ENCODE peak calls at places on chromosomes 7 and 10, in six cellular contexts. W is tibial nerve, R is fibroblast of pulmonary artery, Q is GM06990, J is osteoblast, F is colonic mucosa. U is an unnamed sample.

GRCh38 chr7:52273685-52274610 is 761.5 kb upstream of the POM121L12 start:
- DNase-seq in Q (peak), R (peak), W (no peak), F (no peak), J (no peak), U (no peak)

GRCh38 chr7:82697897-82698296 is 254.3 kb upstream of the CACNA2D1 start:
- DNase-seq in J (no peak), F (no peak), R (peak), W (no peak), Q (no peak), U (no peak)

GRCh38 chr10:132735923-132736391 is 50.0 kb downstream of the NKX6-2 start:
- DNase-seq in F (no peak), Q (no peak), W (no peak), J (no peak), R (no peak), U (no peak)

GRCh38 chr7:106744507-106745180 is 83.7 kb upstream of the CCDC71L start:
- DNase-seq in F (no peak), Q (no peak), J (no peak), W (no peak), R (no peak), U (no peak)

GRCh38 chr7:73738220-73738611 is 386 bp downstream of the ABHD11 start:
- DNase-seq in Q (peak), J (peak), W (no peak), R (peak), F (peak), U (peak)

GRCh38 chr7:87570178-87570577 is 30.5 kb downstream of the ABCB1 start:
- DNase-seq in F (no peak), R (peak), J (no peak), W (no peak), Q (no peak), U (peak)

GRCh38 chr10:109205929-109206585 is 717.3 kb downstream of the XPNPEP1 start:
- DNase-seq in Q (peak), W (no peak), F (no peak), J (peak), R (peak), U (peak)

GRCh38 chr7:99013266-99014112 is 130.4 kb downstream of the SMURF1 start:
- DNase-seq in R (no peak), W (no peak), F (no peak), Q (no peak), J (peak), U (no peak)

GRCh38 chr10:129883029-129883428 is 81.0 kb downstream of the EBF3 start:
- DNase-seq in W (no peak), R (no peak), F (no peak), Q (no peak), J (no peak), U (no peak)

GRCh38 chr7:124856299-124856888 is 73.2 kb downstream of the POT1 start:
- DNase-seq in W (no peak), J (no peak), F (no peak), Q (peak), R (peak), U (peak)

GRCh38 chr7:101125989-101126650 is 784 bp upstream of the SERPINE1 start:
- DNase-seq in W (peak), Q (no peak), R (peak), J (peak), F (peak), U (peak)

GRCh38 chr10:114550756-114551290 is 107.3 kb downstream of the ABLIM1 start:
- DNase-seq in Q (no peak), R (peak), W (no peak), F (no peak), J (no peak), U (peak)

GRCh38 chr7:113083132-113083833 is 3.3 kb downstream of the GPR85 start:
- DNase-seq in W (no peak), F (no peak), R (no peak), J (no peak), Q (no peak), U (no peak)

GRCh38 chr7:17234398-17235021 is 63.9 kb upstream of the AHR start:
- DNase-seq in F (peak), R (peak), Q (peak), W (peak), J (peak), U (peak)

GRCh38 chr7:74039337-74039736 is 11.4 kb downstream of the ELN start:
- DNase-seq in Q (no peak), W (no peak), J (peak), F (no peak), R (no peak), U (no peak)

GRCh38 chr7:33946094-33946699 is 40.9 kb downstream of the BMPER start:
- DNase-seq in F (no peak), R (no peak), J (no peak), W (no peak), Q (no peak), U (no peak)

GRCh38 chr10:124923684-124924083 is 18.2 kb upstream of the ZRANB1 start:
- DNase-seq in Q (no peak), R (no peak), W (no peak), F (no peak), J (no peak), U (no peak)

GRCh38 chr10:92757066-92757716 is 67.4 kb downstream of the HHEX start:
- DNase-seq in J (peak), R (peak), F (peak), Q (peak), W (peak), U (peak)

GRCh38 chr10:45446858-45447257 is 72.8 kb downstream of the ALOX5 start:
- DNase-seq in Q (no peak), J (peak), R (no peak), F (no peak), W (no peak), U (no peak)

GRCh38 chr10:8435186-8436055 is 380.9 kb downstream of the GATA3 start:
- DNase-seq in F (no peak), Q (no peak), W (no peak), R (no peak), J (peak), U (no peak)

GRCh38 chr10:53839437-53840039 is 961.5 kb downstream of the PCDH15 start:
- DNase-seq in R (peak), F (no peak), Q (no peak), J (no peak), W (no peak), U (peak)

GRCh38 chr7:123352957-123353356 is 153.2 kb upstream of the SLC13A1 start:
- DNase-seq in W (no peak), J (no peak), R (peak), F (no peak), Q (no peak), U (no peak)

GRCh38 chr10:79411546-79412495 is 33.6 kb downstream of the ZCCHC24 start:
- DNase-seq in W (no peak), J (peak), Q (no peak), F (no peak), R (no peak), U (no peak)

GRCh38 chr10:114058297-114058696 is 14.6 kb downstream of the ADRB1 start:
- DNase-seq in R (no peak), F (no peak), J (no peak), Q (no peak), W (no peak), U (no peak)

GRCh38 chr10:51389415-51390342 is 309.7 kb downstream of the CSTF2T start:
- DNase-seq in F (peak), R (peak), J (peak), W (no peak), Q (no peak), U (peak)

GRCh38 chr10:61063035-61063434 is 119.0 kb upstream of the RHOBTB1 start:
- DNase-seq in F (peak), Q (no peak), J (no peak), W (peak), R (peak), U (peak)

GRCh38 chr7:28107960-28108359 is 72.6 kb downstream of the JAZF1 start:
- DNase-seq in F (no peak), Q (no peak), R (peak), J (no peak), W (no peak), U (no peak)

GRCh38 chr10:132309466-132309865 is 1.7 kb upstream of the STK32C start:
- DNase-seq in W (no peak), J (no peak), F (no peak), R (no peak), Q (no peak), U (no peak)

GRCh38 chr7:29299986-29300609 is 105.5 kb downstream of the CHN2 start:
- DNase-seq in J (no peak), Q (no peak), W (no peak), F (no peak), R (peak), U (no peak)

GRCh38 chr10:126783806-126784205 is 113.3 kb upstream of the C10orf90 start:
- DNase-seq in F (no peak), W (no peak), Q (no peak), J (no peak), R (no peak), U (no peak)

GRCh38 chr7:98283127-98283886 is 1.8 kb downstream of the BRI3 start:
- DNase-seq in R (peak), Q (no peak), W (peak), J (peak), F (peak), U (peak)

GRCh38 chr7:152054377-152055230 is 29.1 kb downstream of the GALNT11 start:
- DNase-seq in W (peak), R (peak), Q (no peak), F (no peak), J (peak), U (peak)

GRCh38 chr10:98224509-98224908 is 43.5 kb downstream of the LOXL4 start:
- DNase-seq in W (no peak), J (no peak), F (no peak), R (no peak), Q (no peak), U (no peak)

DNA sequence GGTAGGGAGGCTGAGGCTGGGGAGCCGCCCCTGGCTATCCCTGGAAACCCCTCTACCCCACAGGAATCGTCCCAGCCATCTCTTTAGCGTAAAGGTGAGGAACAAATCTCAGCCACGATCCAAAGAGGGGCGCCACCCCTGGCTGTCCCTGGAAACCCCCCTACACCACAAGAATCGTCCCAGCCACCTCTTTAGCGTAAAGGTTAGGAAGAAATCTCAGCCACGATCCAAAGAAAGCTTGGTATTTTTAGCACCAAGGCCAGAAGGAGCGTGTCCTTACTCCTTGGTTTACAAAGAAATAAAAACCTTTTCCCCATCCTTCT is 757 bp upstream of the TSPAN14 start:
- DNase-seq in W (no peak), Q (no peak), R (no peak), F (no peak), J (peak), U (no peak)
- H3K4me3 ChIP-seq in W (peak), Q (peak), R (peak), F (peak), J (peak), U (peak)

DNA sequence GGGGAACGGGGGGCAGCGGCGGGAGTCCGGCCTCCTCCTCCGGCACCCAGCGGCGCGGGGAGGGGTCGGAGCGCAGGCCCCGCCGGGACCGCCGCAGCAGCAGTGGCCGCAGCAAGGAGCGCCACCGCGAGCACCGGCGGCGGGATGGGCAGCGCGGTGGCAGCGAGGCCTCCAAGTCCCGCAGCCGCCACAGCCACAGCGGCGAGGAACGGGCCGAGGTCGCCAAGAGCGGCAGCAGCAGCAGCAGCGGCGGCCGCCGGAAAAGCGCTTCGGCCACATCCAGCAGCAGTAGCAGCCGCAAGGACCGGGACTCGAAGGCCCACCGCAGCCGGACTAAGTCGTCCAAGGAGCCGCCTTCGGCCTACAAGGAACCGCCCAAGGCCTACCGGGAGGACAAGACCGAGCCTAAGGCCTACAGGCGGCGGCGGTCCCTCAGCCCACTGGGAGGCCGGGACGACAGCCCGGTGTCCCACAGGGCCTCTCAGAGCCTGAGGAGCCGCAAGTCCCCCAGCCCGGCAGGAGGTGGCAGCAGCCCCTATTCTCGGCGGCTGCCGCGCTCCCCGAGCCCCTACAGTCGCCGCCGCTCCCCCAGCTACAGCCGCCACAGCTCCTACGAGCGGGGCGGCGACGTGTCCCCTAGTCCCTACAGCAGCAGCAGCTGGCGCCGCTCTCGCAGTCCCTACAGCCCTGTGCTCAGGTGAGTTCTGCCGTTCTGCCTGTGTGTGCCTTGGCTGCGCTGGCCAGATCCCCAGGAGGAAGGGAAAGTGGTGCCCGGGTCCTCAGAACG is 1.3 kb downstream of the CDK13 start:
- DNase-seq in R (peak), F (peak), Q (peak), W (peak), J (peak), U (peak)
- TF ChIP-seq CTCF in R (peak), F (peak), Q (peak), W (peak), J (no peak), U (peak)

DNA sequence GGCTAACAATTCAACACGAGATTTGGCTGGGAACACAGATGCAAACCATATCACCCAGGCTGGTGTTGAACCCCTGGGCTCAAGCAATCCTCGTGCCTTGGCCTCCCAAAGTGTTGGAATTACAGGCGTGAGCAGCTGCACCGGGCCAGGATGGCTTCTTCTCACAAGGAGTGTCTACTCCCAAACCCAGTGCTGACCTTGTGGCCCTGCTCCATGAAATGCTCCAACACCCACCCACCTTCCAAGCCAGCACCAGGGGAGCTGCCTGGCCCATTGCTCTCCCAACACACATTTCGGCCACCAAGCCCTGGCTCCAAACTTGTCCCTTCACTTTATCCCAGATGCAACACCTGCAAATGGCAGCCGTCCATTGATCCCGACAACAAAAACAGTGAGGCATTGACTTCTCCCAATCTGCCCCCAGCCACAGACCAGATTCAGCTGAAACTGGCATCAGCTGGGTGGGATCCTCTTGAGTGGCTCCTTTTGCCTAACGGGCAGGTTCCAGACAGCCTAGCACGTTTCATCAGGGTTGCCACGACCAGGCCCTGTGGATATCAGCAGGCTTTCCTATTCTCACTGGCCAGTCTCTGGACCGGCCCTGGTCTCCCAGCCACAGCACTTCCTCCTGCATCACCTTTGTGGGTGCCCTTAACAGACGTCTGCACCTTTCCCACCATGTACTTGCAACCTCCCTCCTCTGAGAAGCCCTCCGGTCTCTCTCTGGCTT is 105.7 kb upstream of the CARD11 start:
- DNase-seq in R (no peak), W (no peak), J (no peak), F (no peak), Q (no peak), U (no peak)
- H3K4me3 ChIP-seq in R (no peak), W (no peak), J (no peak), F (no peak), Q (no peak), U (no peak)

GRCh38 chr10:24554036-24554435 is 169.7 kb downstream of the ARHGAP21 start:
- DNase-seq in Q (no peak), F (no peak), J (no peak), R (no peak), W (no peak), U (no peak)

GRCh38 chr10:24550680-24551079 is 173.0 kb downstream of the ARHGAP21 start:
- DNase-seq in R (no peak), Q (no peak), W (no peak), F (no peak), J (peak), U (no peak)

GRCh38 chr10:24553051-24553612 is 170.6 kb downstream of the ARHGAP21 start:
- DNase-seq in J (no peak), W (no peak), Q (no peak), F (no peak), R (no peak), U (no peak)

GRCh38 chr10:24551161-24551560 is 172.5 kb downstream of the ARHGAP21 start:
- DNase-seq in Q (no peak), W (no peak), R (no peak), J (no peak), F (peak), U (no peak)

DNA sequence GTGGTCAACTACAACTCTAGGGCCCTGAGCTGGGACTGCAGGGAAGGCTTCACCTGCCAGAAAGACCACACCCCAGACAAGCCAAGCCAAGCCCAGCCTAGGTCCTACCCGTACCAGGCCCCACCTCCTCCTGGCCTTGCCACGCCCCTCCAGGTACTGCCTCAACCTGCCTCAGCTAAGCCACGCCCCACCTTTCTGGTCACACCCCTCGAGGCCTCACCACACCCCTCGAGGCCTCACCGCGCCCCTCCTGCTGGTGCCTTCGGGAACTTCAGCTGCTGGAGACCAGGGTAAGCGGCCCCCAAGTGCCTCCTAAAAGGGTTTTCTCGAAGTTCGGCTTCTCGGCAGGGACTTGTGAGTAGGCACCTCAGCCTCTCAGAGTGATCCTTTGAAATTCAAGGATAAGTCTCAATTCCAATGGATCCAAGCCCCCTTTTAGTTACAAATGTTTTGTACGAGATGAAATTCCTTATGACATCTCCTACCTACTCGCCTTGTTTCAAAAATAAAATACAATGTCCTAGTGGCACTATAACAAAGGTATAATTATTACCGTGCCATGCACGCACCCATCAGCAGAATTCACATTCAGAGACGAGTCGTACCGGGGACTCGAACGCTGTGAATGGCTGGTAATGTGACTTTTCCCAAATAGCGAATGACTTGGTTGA is 171.2 kb downstream of the ARHGAP21 start:
- DNase-seq in J (no peak), Q (peak), F (peak), W (no peak), R (no peak), U (no peak)
- TF ChIP-seq CTCF in J (peak), Q (peak), F (peak), W (peak), R (peak), U (peak)

GRCh38 chr7:64465551-64465950 is 97.3 kb downstream of the ZNF680 start:
- DNase-seq in W (no peak), F (no peak), J (no peak), R (no peak), Q (no peak), U (no peak)

GRCh38 chr7:64469673-64470072 is 93.2 kb downstream of the ZNF680 start:
- DNase-seq in Q (no peak), W (no peak), R (no peak), J (peak), F (no peak), U (no peak)

DNA sequence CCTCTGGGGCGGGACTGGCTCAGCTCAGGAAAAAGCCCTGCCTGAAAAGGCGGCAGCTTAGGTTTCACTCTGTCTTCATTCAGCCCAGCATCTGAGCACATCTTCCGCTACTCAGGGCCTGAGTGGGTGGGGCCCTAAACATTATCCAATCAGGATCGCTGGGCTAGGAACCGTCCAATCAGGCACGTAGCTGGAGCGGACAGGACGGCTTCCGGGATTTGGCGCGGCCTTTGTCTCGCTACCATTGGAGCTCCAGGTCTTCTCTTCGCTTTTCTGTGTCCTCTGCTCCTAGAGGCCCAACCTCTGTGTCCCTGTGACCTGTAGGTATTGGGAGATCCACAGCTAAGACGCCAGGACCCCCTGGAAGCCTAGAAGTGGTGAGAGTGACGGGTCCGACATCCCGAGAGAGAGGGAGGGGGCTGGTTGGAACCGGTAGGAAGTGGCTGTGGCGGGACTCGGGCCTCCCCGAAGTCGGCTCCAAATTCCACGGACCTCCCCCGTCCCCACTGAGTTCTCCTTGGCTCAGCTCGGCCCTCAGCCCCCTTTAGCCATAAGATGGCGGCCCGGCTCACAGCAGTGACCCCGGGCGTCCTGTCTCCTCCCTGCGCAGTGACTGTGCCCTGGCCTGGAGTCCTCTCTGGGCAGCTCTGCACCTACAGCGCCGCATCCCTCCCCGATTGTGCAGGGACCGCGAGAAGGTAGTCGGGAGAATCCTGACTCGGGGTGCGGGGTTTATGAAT is 99.1 kb downstream of the ZNF680 start:
- DNase-seq in R (peak), F (peak), J (peak), Q (no peak), W (peak), U (peak)
- H3K4me3 ChIP-seq in R (peak), F (no peak), J (peak), Q (no peak), W (no peak), U (peak)